ENCODE peak calls at places on chromosome 12, in six cellular contexts. O is H4; U is neural progenitor cell; E is GOT3; P is activated CD4-positive, alpha-beta T cell treated with anti-CD3 and anti-CD28 coated beads, Interleukin-2, amount 50 U/mL, for 24 hours; C is NCI-H1092. Y is an unnamed sample.

GRCh38 chr12:31965090-31965489 is 5.9 kb downstream of the RESF1 start:
- DNase-seq in O (no peak), U (no peak), C (no peak), E (no peak), P (no peak), Y (no peak)

GRCh38 chr12:47604474-47604873 is 101.4 kb downstream of the RPAP3 start:
- DNase-seq in P (peak; percentile 7), O (no peak), C (no peak), U (no peak), E (no peak), Y (no peak)

GRCh38 chr12:66182956-66183355 is 6.1 kb upstream of the IRAK3 start:
- DNase-seq in P (no peak), C (no peak), E (no peak), U (no peak), O (no peak), Y (no peak)

GRCh38 chr12:97921957-97922722 is 459.5 kb downstream of the RMST start:
- DNase-seq in O (peak; percentile 44), U (no peak), C (no peak), P (no peak), E (no peak), Y (no peak)

GRCh38 chr12:42284876-42285275 is 41.0 kb downstream of the ZCRB1 start:
- DNase-seq in U (no peak), O (no peak), C (no peak), P (no peak), E (no peak), Y (no peak)

GRCh38 chr12:64173456-64173855 is 48.6 kb downstream of the KICS2 start:
- DNase-seq in E (no peak), O (no peak), P (no peak), U (no peak), C (no peak), Y (no peak)

GRCh38 chr12:27537855-27538675 is 14.1 kb downstream of the PPFIBP1 start:
- DNase-seq in E (no peak), C (no peak), U (no peak), O (no peak), P (no peak), Y (no peak)

GRCh38 chr12:57836442-57837375 is 9.8 kb downstream of the CTDSP2 start:
- DNase-seq in P (no peak), U (peak; percentile 68), O (peak; percentile 57), E (no peak), C (peak; percentile 29), Y (no peak)

GRCh38 chr12:52670506-52670905 is 9.7 kb downstream of the KRT1 start:
- DNase-seq in U (no peak), P (no peak), C (no peak), O (no peak), E (no peak), Y (no peak)

GRCh38 chr12:93376436-93377251 is 1.1 kb upstream of the NUDT4 start:
- DNase-seq in U (peak; percentile 81), E (no peak), P (no peak), C (no peak), O (no peak), Y (no peak)

GRCh38 chr12:48336564-48336963 is 14.2 kb downstream of the ZNF641 start:
- DNase-seq in U (peak; percentile 25), E (no peak), P (no peak), C (no peak), O (no peak), Y (no peak)

GRCh38 chr12:92055877-92056276 is 89.8 kb downstream of the BTG1 start:
- DNase-seq in P (peak; percentile 49), E (no peak), O (no peak), C (no peak), U (no peak), Y (no peak)

GRCh38 chr12:33834672-33835071 is 187.6 kb upstream of the ALG10 start:
- DNase-seq in P (no peak), U (no peak), O (no peak), C (no peak), E (no peak), Y (no peak)

GRCh38 chr12:108055135-108055534 is 74.0 kb upstream of the WSCD2 start:
- DNase-seq in O (no peak), P (no peak), C (no peak), U (peak; percentile 58), E (no peak), Y (no peak)

GRCh38 chr12:83158613-83159207 is 472.0 kb downstream of the TMTC2 start:
- DNase-seq in P (no peak), C (no peak), U (no peak), E (no peak), O (no peak), Y (no peak)

Y was measured in NCI-H1436 treated with DMSO at 0.1 percent for 48 hours.